ENCODE peak calls at places on chromosomes 6 and 20, in six cellular contexts. I, Y, D, W, C and B are unnamed samples.
A peak's percentile ranks its signal among the peaks of the same experiment; 100 is the strongest.

GRCh38 chr20:7428946-7429345 is 511.3 kb downstream of the HAO1 start:
- DNase-seq in C (no peak), W (no peak), D (no peak), I (no peak), Y (no peak), B (no peak)

GRCh38 chr20:32522775-32523612 is 62.1 kb downstream of the NOL4L start:
- DNase-seq in W (no peak), C (no peak), D (no peak), I (no peak), Y (no peak), B (peak; percentile 60)

GRCh38 chr6:35757461-35758123 is 18.8 kb upstream of the CLPSL2 start:
- DNase-seq in D (no peak), C (no peak), Y (no peak), W (no peak), I (peak; percentile 52), B (peak; percentile 79)

GRCh38 chr6:37068523-37069270 is 63.2 kb downstream of the FGD2 start:
- DNase-seq in C (no peak), Y (no peak), D (no peak), I (no peak), W (no peak), B (no peak)

GRCh38 chr6:168088161-168089106 is 9.4 kb upstream of the FRMD1 start:
- DNase-seq in W (no peak), C (no peak), Y (no peak), I (peak; percentile 88), D (no peak), B (peak; percentile 35)

GRCh38 chr6:16677458-16677857 is 83.8 kb downstream of the ATXN1 start:
- DNase-seq in C (no peak), D (no peak), W (no peak), Y (no peak), I (peak; percentile 55), B (no peak)

GRCh38 chr20:45341939-45342862 is 6.0 kb downstream of the SDC4 start:
- DNase-seq in W (no peak), D (no peak), I (peak; percentile 77), Y (peak; percentile 62), C (no peak), B (peak; percentile 59)

GRCh38 chr20:7924692-7925091 is 15.6 kb downstream of the HAO1 start:
- DNase-seq in Y (no peak), D (peak; percentile 87), C (no peak), W (no peak), I (peak; percentile 93), B (no peak)

GRCh38 chr20:18705906-18706305 is 107.7 kb upstream of the SCP2D1 start:
- DNase-seq in I (peak; percentile 53), W (no peak), C (no peak), D (no peak), Y (no peak), B (no peak)

GRCh38 chr6:42899871-42900270 is 16.0 kb upstream of the PTCRA start:
- DNase-seq in Y (no peak), C (no peak), D (no peak), I (no peak), W (no peak), B (no peak)

GRCh38 chr6:169763308-169763707 is 11.9 kb downstream of the ERMARD start:
- DNase-seq in D (no peak), I (no peak), C (no peak), W (no peak), Y (no peak), B (no peak)

GRCh38 chr6:169763881-169764280 is 12.5 kb downstream of the ERMARD start:
- DNase-seq in W (no peak), Y (no peak), C (no peak), I (no peak), D (no peak), B (no peak)

GRCh38 chr6:169766921-169767736 is 15.7 kb downstream of the ERMARD start:
- DNase-seq in I (no peak), C (no peak), D (no peak), Y (no peak), W (no peak), B (no peak)

GRCh38 chr6:169766232-169766631 is 14.8 kb downstream of the ERMARD start:
- DNase-seq in Y (no peak), C (no peak), D (no peak), I (no peak), W (no peak), B (no peak)
- H3K27ac ChIP-seq in Y (no peak overlapping the region), C (no peak overlapping the region), D (no peak overlapping the region), I (no peak overlapping the region), W (no peak overlapping the region), B (no peak overlapping the region)

GRCh38 chr6:133431031-133431430 is 189.9 kb downstream of the EYA4 start:
- DNase-seq in Y (no peak), W (no peak), I (no peak), C (no peak), D (no peak), B (no peak)

GRCh38 chr6:133428299-133428698 is 187.1 kb downstream of the EYA4 start:
- DNase-seq in I (no peak), D (no peak), W (no peak), Y (no peak), C (no peak), B (no peak)

GRCh38 chr6:133435065-133435728 is 194.0 kb downstream of the EYA4 start:
- DNase-seq in W (no peak), Y (peak; percentile 34), I (peak; percentile 18), D (no peak), C (no peak), B (no peak)

GRCh38 chr6:133430530-133430929 is 189.4 kb downstream of the EYA4 start:
- DNase-seq in D (no peak), W (no peak), I (no peak), Y (no peak), C (no peak), B (no peak)

GRCh38 chr6:133432021-133432989 is 191.1 kb downstream of the EYA4 start:
- DNase-seq in W (no peak), D (no peak), I (no peak), Y (no peak), C (no peak), B (no peak)
- H3K27ac ChIP-seq in W (no peak overlapping the region), D (no peak overlapping the region), I (no peak overlapping the region), Y (no peak overlapping the region), C (no peak overlapping the region), B (no peak overlapping the region)

GRCh38 chr20:63643966-63644365 is 9.3 kb downstream of the STMN3 start:
- DNase-seq in Y (no peak), C (no peak), I (no peak), D (no peak), W (no peak), B (no peak)

GRCh38 chr20:63641146-63641791 is 12.0 kb downstream of the STMN3 start:
- DNase-seq in D (no peak), I (peak; percentile 60), Y (no peak), C (peak; percentile 48), W (peak; percentile 59), B (no peak)

GRCh38 chr20:63641792-63642517 is 11.3 kb downstream of the STMN3 start:
- DNase-seq in I (peak; percentile 74), D (peak; percentile 61), C (peak; percentile 94), Y (peak; percentile 84), W (peak; percentile 97), B (peak; percentile 71)

GRCh38 chr20:63643499-63643898 is 9.7 kb downstream of the STMN3 start:
- DNase-seq in C (no peak), D (no peak), W (no peak), I (no peak), Y (no peak), B (no peak)

DNA sequence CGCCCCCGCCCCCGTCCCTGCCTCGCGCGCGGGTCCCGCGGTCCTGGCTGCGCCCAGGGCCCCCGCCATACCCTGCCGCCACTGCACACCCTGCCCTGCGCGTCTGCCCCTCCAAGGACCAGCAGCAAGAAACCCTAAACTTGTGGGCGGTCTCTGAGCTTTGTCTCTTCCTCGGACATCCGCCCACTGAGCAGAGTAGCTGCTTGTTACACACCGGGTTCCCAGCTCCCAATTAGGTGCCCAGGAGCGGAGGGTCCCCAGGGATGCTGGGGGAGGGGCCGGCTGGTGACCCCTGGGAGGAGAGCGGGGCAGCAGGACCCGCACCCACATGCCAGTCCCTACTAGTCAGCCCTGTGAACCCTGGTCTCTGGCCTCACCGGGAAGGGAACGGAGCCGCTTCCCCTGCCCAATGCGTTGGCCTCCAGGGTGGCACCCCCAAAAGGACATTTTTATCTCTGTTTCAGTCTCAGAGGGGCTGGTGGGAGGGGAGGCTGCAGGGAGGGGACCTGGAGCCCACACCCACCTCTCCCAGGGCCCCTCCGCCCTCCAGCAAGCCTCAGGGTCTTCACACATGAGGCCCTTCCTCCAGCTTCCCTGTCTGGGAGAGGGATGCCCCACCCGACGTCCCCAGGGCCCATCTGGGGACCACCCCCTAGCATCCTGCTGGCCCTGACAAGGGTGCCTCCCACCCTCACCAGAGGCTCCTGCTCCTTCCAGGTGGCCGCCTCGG is 10.5 kb downstream of the STMN3 start:
- DNase-seq in W (no peak), Y (no peak), D (no peak), C (no peak), I (no peak), B (no peak)
- H3K27ac ChIP-seq in W (peak overlapping the region; percentile 30), Y (no peak overlapping the region), D (no peak overlapping the region), C (peak overlapping the region; percentile 47), I (no peak overlapping the region), B (no peak overlapping the region)

GRCh38 chr6:72643214-72643613 is 21.4 kb downstream of the KCNQ5 start:
- DNase-seq in I (no peak), W (no peak), Y (no peak), C (no peak), D (no peak), B (no peak)
- H3K27ac ChIP-seq in I (no peak overlapping the region), W (no peak overlapping the region), Y (no peak overlapping the region), C (no peak overlapping the region), D (no peak overlapping the region), B (no peak overlapping the region)

GRCh38 chr6:125794342-125795137 is 3.8 kb downstream of the NCOA7 start:
- DNase-seq in D (no peak), Y (no peak), W (no peak), C (no peak), I (no peak), B (no peak)

GRCh38 chr6:125797120-125797933 is 6.6 kb downstream of the NCOA7 start:
- DNase-seq in D (no peak), I (no peak), W (no peak), C (no peak), Y (no peak), B (no peak)

GRCh38 chr6:125798734-125799510 is 8.2 kb downstream of the NCOA7 start:
- DNase-seq in Y (no peak), D (no peak), I (no peak), W (no peak), C (no peak), B (no peak)

GRCh38 chr6:125795301-125795700 is 4.5 kb downstream of the NCOA7 start:
- DNase-seq in C (no peak), I (no peak), W (no peak), D (no peak), Y (no peak), B (no peak)

GRCh38 chr6:125797934-125798444 is 7.2 kb downstream of the NCOA7 start:
- DNase-seq in C (no peak), D (no peak), I (no peak), Y (no peak), W (no peak), B (no peak)
- H3K27ac ChIP-seq in C (no peak overlapping the region), D (no peak overlapping the region), I (no peak overlapping the region), Y (no peak overlapping the region), W (no peak overlapping the region), B (no peak overlapping the region)

GRCh38 chr6:135250751-135251356 is 69.7 kb downstream of the MYB start:
- DNase-seq in C (no peak), W (no peak), I (no peak), D (no peak), Y (no peak), B (no peak)
- H3K27ac ChIP-seq in C (no peak overlapping the region), W (no peak overlapping the region), I (no peak overlapping the region), D (no peak overlapping the region), Y (no peak overlapping the region), B (no peak overlapping the region)